ENCODE peak calls at places on chromosomes 5 and 9, in five cellular contexts. One of them, this sample, is unnamed.

GRCh38 chr5:32170303-32171170 is 3.6 kb downstream of the GOLPH3 start:
- DNase-seq in colonic mucosa: no peak
- DNase-seq in upper lobe of right lung: no peak
- DNase-seq in endodermal cell: no peak
- DNase-seq in AG10803: peak; percentile 90
- DNase-seq in this sample: peak; percentile 56

GRCh38 chr5:134174841-134175839 is 1.6 kb downstream of the SKP1 start:
- DNase-seq in colonic mucosa: no peak
- DNase-seq in upper lobe of right lung: no peak
- DNase-seq in endodermal cell: no peak
- DNase-seq in AG10803: peak; percentile 40
- DNase-seq in this sample: no peak

GRCh38 chr5:179613460-179614071 is 9.9 kb downstream of the HNRNPH1 start:
- DNase-seq in colonic mucosa: no peak
- DNase-seq in upper lobe of right lung: peak; percentile 53
- DNase-seq in endodermal cell: peak; percentile 63
- DNase-seq in AG10803: no peak
- DNase-seq in this sample: no peak

GRCh38 chr9:82488702-82489578 is 500.4 kb downstream of the SPATA31D1 start:
- DNase-seq in colonic mucosa: no peak
- DNase-seq in upper lobe of right lung: no peak
- DNase-seq in endodermal cell: no peak
- DNase-seq in AG10803: peak; percentile 92
- DNase-seq in this sample: peak; percentile 70

GRCh38 chr9:98856982-98857381 is 49.5 kb downstream of the GALNT12 start:
- DNase-seq in colonic mucosa: no peak
- DNase-seq in upper lobe of right lung: no peak
- DNase-seq in endodermal cell: no peak
- DNase-seq in AG10803: peak; percentile 71
- DNase-seq in this sample: no peak

GRCh38 chr5:124702442-124703024 is 43.9 kb downstream of the ZNF608 start:
- DNase-seq in colonic mucosa: no peak
- DNase-seq in upper lobe of right lung: no peak
- DNase-seq in endodermal cell: no peak
- DNase-seq in AG10803: no peak
- DNase-seq in this sample: no peak

GRCh38 chr5:173623296-173623771 is 6.9 kb upstream of the BOD1 start:
- DNase-seq in colonic mucosa: peak; percentile 69
- DNase-seq in upper lobe of right lung: no peak
- DNase-seq in endodermal cell: no peak
- DNase-seq in AG10803: no peak
- DNase-seq in this sample: no peak

GRCh38 chr9:127059030-127059429 is 63.4 kb downstream of the ANGPTL2 start:
- DNase-seq in colonic mucosa: no peak
- DNase-seq in upper lobe of right lung: no peak
- DNase-seq in endodermal cell: no peak
- DNase-seq in AG10803: no peak
- DNase-seq in this sample: no peak

GRCh38 chr5:178241688-178242231 is 9.2 kb upstream of the PHYKPL start:
- DNase-seq in colonic mucosa: no peak
- DNase-seq in upper lobe of right lung: no peak
- DNase-seq in endodermal cell: no peak
- DNase-seq in AG10803: no peak
- DNase-seq in this sample: no peak

GRCh38 chr9:125484632-125485282 is 222.3 kb downstream of the MAPKAP1 start:
- DNase-seq in colonic mucosa: no peak
- DNase-seq in upper lobe of right lung: no peak
- DNase-seq in endodermal cell: no peak
- DNase-seq in AG10803: peak; percentile 92
- DNase-seq in this sample: no peak

GRCh38 chr9:78406146-78406545 is 109.2 kb downstream of the PSAT1 start:
- DNase-seq in colonic mucosa: no peak
- DNase-seq in upper lobe of right lung: no peak
- DNase-seq in endodermal cell: no peak
- DNase-seq in AG10803: peak; percentile 39
- DNase-seq in this sample: no peak

GRCh38 chr5:134119720-134120119 is 5.2 kb downstream of the TCF7 start:
- DNase-seq in colonic mucosa: no peak
- DNase-seq in upper lobe of right lung: no peak
- DNase-seq in endodermal cell: no peak
- DNase-seq in AG10803: no peak
- DNase-seq in this sample: no peak

GRCh38 chr9:83231039-83231438 is 168.1 kb upstream of the RASEF start:
- DNase-seq in colonic mucosa: no peak
- DNase-seq in upper lobe of right lung: no peak
- DNase-seq in endodermal cell: no peak
- DNase-seq in AG10803: peak; percentile 51
- DNase-seq in this sample: no peak

GRCh38 chr5:14386882-14387575 is 194.6 kb upstream of the OTULINL start:
- DNase-seq in colonic mucosa: no peak
- DNase-seq in upper lobe of right lung: no peak
- DNase-seq in endodermal cell: no peak
- DNase-seq in AG10803: no peak
- DNase-seq in this sample: no peak

GRCh38 chr5:135356522-135357318 is 42.3 kb downstream of the MACROH2A1 start:
- DNase-seq in colonic mucosa: peak; percentile 62
- DNase-seq in upper lobe of right lung: no peak
- DNase-seq in endodermal cell: no peak
- DNase-seq in AG10803: peak; percentile 80
- DNase-seq in this sample: peak; percentile 74

GRCh38 chr9:93244101-93244500 is 60.2 kb downstream of the WNK2 start:
- DNase-seq in colonic mucosa: no peak
- DNase-seq in upper lobe of right lung: no peak
- DNase-seq in endodermal cell: no peak
- DNase-seq in AG10803: no peak
- DNase-seq in this sample: no peak

GRCh38 chr5:12772276-12772675 is 868.0 kb upstream of the CTNND2 start:
- DNase-seq in colonic mucosa: no peak
- DNase-seq in upper lobe of right lung: no peak
- DNase-seq in endodermal cell: no peak
- DNase-seq in AG10803: no peak
- DNase-seq in this sample: no peak

GRCh38 chr5:113223831-113224604 is 210.8 kb downstream of the TSSK1B start:
- DNase-seq in colonic mucosa: no peak
- DNase-seq in upper lobe of right lung: no peak
- DNase-seq in endodermal cell: no peak
- DNase-seq in AG10803: no peak
- DNase-seq in this sample: no peak

GRCh38 chr5:1465966-1466471 is 20.8 kb upstream of the SLC6A3 start:
- DNase-seq in colonic mucosa: no peak
- DNase-seq in upper lobe of right lung: peak; percentile 61
- DNase-seq in endodermal cell: peak; percentile 34
- DNase-seq in AG10803: no peak
- DNase-seq in this sample: no peak

GRCh38 chr5:88833371-88834107 is 49.4 kb downstream of the MEF2C start:
- DNase-seq in colonic mucosa: no peak
- DNase-seq in upper lobe of right lung: no peak
- DNase-seq in endodermal cell: no peak
- DNase-seq in AG10803: peak; percentile 57
- DNase-seq in this sample: peak; percentile 45

GRCh38 chr9:120901704-120902103 is 24.7 kb upstream of the PHF19 start:
- DNase-seq in colonic mucosa: no peak
- DNase-seq in upper lobe of right lung: no peak
- DNase-seq in endodermal cell: no peak
- DNase-seq in AG10803: no peak
- DNase-seq in this sample: no peak

GRCh38 chr5:173997331-173997730 is 8.4 kb downstream of the C5orf47 start:
- DNase-seq in colonic mucosa: no peak
- DNase-seq in upper lobe of right lung: no peak
- DNase-seq in endodermal cell: no peak
- DNase-seq in AG10803: no peak
- DNase-seq in this sample: no peak

GRCh38 chr5:157431544-157432200 is 28.3 kb upstream of the NIPAL4 start:
- DNase-seq in colonic mucosa: peak; percentile 36
- DNase-seq in upper lobe of right lung: no peak
- DNase-seq in endodermal cell: no peak
- DNase-seq in AG10803: peak; percentile 69
- DNase-seq in this sample: peak; percentile 13

DNA sequence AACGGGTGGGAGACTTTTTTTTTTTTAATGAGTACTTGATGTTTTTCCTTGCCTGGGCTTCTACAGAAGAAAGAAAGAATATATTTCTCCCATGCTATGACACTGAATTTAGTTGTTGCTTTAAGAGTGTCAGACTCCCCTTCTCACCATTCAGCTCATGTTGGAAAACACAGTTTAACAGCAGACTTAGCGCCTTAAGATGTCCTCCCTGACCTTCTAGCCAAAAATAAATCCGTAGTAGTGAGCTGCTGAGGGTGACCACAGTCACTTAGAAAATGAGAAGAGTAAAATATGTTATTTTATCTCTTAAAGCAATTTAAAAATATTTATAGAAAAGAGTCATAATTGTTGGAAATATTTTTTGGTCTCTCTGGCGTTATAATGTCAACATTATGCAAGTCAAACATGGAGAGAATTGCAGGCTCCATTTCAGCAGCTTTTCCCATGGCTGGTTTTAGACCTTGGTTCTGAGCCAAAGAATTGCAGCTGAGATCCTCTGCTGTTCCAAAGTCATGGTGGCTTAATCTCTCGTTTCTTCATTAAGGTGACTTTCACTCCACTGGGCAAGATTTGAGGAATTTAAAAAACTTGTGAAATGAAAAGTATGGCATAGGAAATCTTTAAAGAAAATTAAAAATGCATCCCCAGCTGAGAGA is 143.5 kb downstream of the GHR start:
- DNase-seq in colonic mucosa: no peak
- DNase-seq in upper lobe of right lung: no peak
- DNase-seq in endodermal cell: no peak
- DNase-seq in AG10803: peak; percentile 15
- DNase-seq in this sample: no peak
- H3K4me3 ChIP-seq in colonic mucosa: no peak overlapping the region
- H3K4me3 ChIP-seq in upper lobe of right lung: no peak overlapping the region
- H3K4me3 ChIP-seq in endodermal cell: no peak overlapping the region
- H3K4me3 ChIP-seq in AG10803: no peak overlapping the region
- H3K4me3 ChIP-seq in this sample: no peak overlapping the region

DNA sequence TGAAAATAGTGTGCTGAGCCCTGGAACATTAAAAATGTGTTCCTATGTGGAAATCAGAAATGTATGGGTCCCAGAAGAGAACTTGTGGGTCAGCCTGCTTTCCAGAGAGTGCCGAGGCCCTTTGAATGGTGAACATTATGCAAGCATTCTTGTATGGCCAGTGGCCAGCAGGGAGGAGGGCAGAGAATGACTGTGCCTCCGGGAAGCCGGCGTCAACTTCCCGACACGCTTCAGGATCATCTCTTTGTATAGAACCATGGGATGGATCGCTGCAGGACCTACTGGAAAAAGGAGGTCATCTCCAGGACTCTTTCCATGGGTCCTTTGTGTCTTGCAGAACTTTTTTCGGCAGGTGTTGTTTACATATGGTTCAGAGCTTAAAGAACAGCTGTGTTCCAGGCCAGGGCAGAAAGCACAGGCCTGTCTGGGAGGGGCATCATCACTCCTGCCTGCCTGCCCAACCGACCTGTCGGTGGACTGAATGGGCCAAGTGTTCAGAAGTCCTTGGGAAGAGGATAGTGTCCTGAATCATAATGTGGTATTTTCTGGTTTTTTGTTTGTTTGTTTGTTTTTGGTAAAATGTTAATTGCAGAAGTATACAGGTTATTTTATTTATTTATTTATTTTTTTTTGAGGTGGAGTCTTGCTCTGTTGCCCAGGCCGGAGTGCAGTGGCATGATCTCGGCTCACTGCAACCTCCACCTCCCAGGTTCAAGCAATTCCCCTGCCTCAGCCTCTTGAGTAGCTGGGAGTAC is 9.0 kb downstream of the PRRC2B start:
- DNase-seq in colonic mucosa: peak; percentile 81
- DNase-seq in upper lobe of right lung: peak; percentile 87
- DNase-seq in endodermal cell: no peak
- DNase-seq in AG10803: peak; percentile 91
- DNase-seq in this sample: peak; percentile 86
- H3K4me3 ChIP-seq in colonic mucosa: no peak overlapping the region
- H3K4me3 ChIP-seq in upper lobe of right lung: no peak overlapping the region
- H3K4me3 ChIP-seq in endodermal cell: no peak overlapping the region
- H3K4me3 ChIP-seq in AG10803: peak overlapping the region; percentile 35
- H3K4me3 ChIP-seq in this sample: peak overlapping the region; percentile 25

GRCh38 chr9:96399335-96399633 is 15.8 kb upstream of the SLC35D2 start:
- DNase-seq in colonic mucosa: no peak
- DNase-seq in upper lobe of right lung: no peak
- DNase-seq in endodermal cell: no peak
- DNase-seq in AG10803: no peak
- DNase-seq in this sample: no peak

GRCh38 chr9:96394832-96395496 is 11.5 kb upstream of the SLC35D2 start:
- DNase-seq in colonic mucosa: no peak
- DNase-seq in upper lobe of right lung: no peak
- DNase-seq in endodermal cell: no peak
- DNase-seq in AG10803: no peak
- DNase-seq in this sample: no peak

GRCh38 chr9:96400132-96400910 is 16.8 kb upstream of the SLC35D2 start:
- DNase-seq in colonic mucosa: no peak
- DNase-seq in upper lobe of right lung: no peak
- DNase-seq in endodermal cell: no peak
- DNase-seq in AG10803: no peak
- DNase-seq in this sample: no peak

GRCh38 chr9:96395964-96396363 is 12.5 kb upstream of the SLC35D2 start:
- DNase-seq in colonic mucosa: no peak
- DNase-seq in upper lobe of right lung: no peak
- DNase-seq in endodermal cell: no peak
- DNase-seq in AG10803: no peak
- DNase-seq in this sample: no peak

DNA sequence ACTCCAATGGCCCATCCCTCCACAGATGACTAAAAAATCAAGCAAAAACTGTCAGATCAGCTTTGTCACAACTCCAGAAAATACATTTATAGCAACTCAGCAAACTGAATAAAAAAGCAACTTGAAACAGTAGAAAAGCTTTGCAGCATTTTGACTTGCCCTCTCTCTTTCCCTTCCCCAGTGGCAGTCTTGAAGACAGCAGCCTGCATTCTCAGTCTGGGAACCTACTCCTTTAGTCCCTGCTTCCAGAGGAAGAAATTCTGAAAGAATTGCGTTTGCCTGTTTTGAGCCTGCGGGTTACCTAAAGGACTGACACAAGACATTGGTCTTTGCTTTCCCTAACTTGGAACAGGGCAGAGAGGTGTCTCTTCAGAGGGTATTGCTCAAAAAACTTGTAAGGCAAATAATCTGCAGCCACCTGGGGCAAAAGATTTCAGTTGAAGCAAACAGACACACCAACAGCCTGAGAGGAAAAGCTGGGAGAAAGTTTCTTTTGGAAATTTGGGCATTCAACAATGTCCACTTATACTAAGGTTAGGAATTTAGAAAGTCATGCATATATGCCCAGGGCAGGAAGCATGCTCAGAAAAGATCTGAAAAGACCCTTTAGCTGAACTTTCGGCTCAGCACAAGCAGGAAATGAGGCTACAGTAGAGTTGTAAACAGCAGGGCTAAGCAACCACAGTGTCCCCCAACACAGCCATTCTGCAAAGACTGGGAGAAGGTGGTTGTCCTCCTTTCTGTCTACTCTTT is 15.2 kb upstream of the SLC35D2 start:
- DNase-seq in colonic mucosa: no peak
- DNase-seq in upper lobe of right lung: no peak
- DNase-seq in endodermal cell: no peak
- DNase-seq in AG10803: no peak
- DNase-seq in this sample: no peak
- H3K4me3 ChIP-seq in colonic mucosa: no peak overlapping the region
- H3K4me3 ChIP-seq in upper lobe of right lung: no peak overlapping the region
- H3K4me3 ChIP-seq in endodermal cell: no peak overlapping the region
- H3K4me3 ChIP-seq in AG10803: no peak overlapping the region
- H3K4me3 ChIP-seq in this sample: no peak overlapping the region

GRCh38 chr9:85553475-85553874 is 188.3 kb downstream of the AGTPBP1 start:
- DNase-seq in colonic mucosa: no peak
- DNase-seq in upper lobe of right lung: no peak
- DNase-seq in endodermal cell: no peak
- DNase-seq in AG10803: no peak
- DNase-seq in this sample: no peak
- H3K4me3 ChIP-seq in colonic mucosa: no peak overlapping the region
- H3K4me3 ChIP-seq in upper lobe of right lung: no peak overlapping the region
- H3K4me3 ChIP-seq in endodermal cell: no peak overlapping the region
- H3K4me3 ChIP-seq in AG10803: no peak overlapping the region
- H3K4me3 ChIP-seq in this sample: no peak overlapping the region

This sample was measured in skeletal muscle cell.